ENCODE peak calls at places on chromosomes 2 and 18, in eight cellular contexts. One of them, this sample, is unnamed.

GRCh38 chr2:127506502-127506901 is 19.8 kb downstream of the IWS1 start:
- DNase-seq in astrocyte: no peak
- DNase-seq in cardiac muscle cell: no peak
- DNase-seq in fibroblast of lung: no peak
- DNase-seq in transverse colon: no peak
- DNase-seq in tibial artery: no peak
- DNase-seq in GM23248: peak; percentile 49
- DNase-seq in thyroid gland: no peak
- DNase-seq in this sample: no peak

GRCh38 chr2:241063093-241063551 is 39.0 kb downstream of the MTERF4 start:
- DNase-seq in astrocyte: no peak
- DNase-seq in cardiac muscle cell: no peak
- DNase-seq in fibroblast of lung: no peak
- DNase-seq in transverse colon: no peak
- DNase-seq in tibial artery: no peak
- DNase-seq in GM23248: no peak
- DNase-seq in thyroid gland: peak; percentile 75
- DNase-seq in this sample: no peak

GRCh38 chr2:144467479-144468210 is 52.3 kb downstream of the ZEB2 start:
- DNase-seq in astrocyte: no peak
- DNase-seq in cardiac muscle cell: no peak
- DNase-seq in fibroblast of lung: no peak
- DNase-seq in transverse colon: no peak
- DNase-seq in tibial artery: no peak
- DNase-seq in GM23248: no peak
- DNase-seq in thyroid gland: no peak
- DNase-seq in this sample: no peak

GRCh38 chr2:187989925-187990623 is 301.6 kb upstream of the GULP1 start:
- DNase-seq in astrocyte: no peak
- DNase-seq in cardiac muscle cell: no peak
- DNase-seq in fibroblast of lung: no peak
- DNase-seq in transverse colon: no peak
- DNase-seq in tibial artery: no peak
- DNase-seq in GM23248: no peak
- DNase-seq in thyroid gland: no peak
- DNase-seq in this sample: no peak

GRCh38 chr2:170582313-170582712 is 132.8 kb upstream of the SP5 start:
- DNase-seq in astrocyte: no peak
- DNase-seq in cardiac muscle cell: no peak
- DNase-seq in fibroblast of lung: no peak
- DNase-seq in transverse colon: no peak
- DNase-seq in tibial artery: no peak
- DNase-seq in GM23248: no peak
- DNase-seq in thyroid gland: no peak
- DNase-seq in this sample: no peak

GRCh38 chr2:69665152-69665551 is 21.6 kb upstream of the AAK1 start:
- DNase-seq in astrocyte: no peak
- DNase-seq in cardiac muscle cell: no peak
- DNase-seq in fibroblast of lung: no peak
- DNase-seq in transverse colon: no peak
- DNase-seq in tibial artery: no peak
- DNase-seq in GM23248: no peak
- DNase-seq in thyroid gland: no peak
- DNase-seq in this sample: no peak

GRCh38 chr2:15624903-15625302 is 33.2 kb downstream of the DDX1 start:
- DNase-seq in astrocyte: no peak
- DNase-seq in cardiac muscle cell: no peak
- DNase-seq in fibroblast of lung: no peak
- DNase-seq in transverse colon: no peak
- DNase-seq in tibial artery: no peak
- DNase-seq in GM23248: no peak
- DNase-seq in thyroid gland: no peak
- DNase-seq in this sample: no peak

GRCh38 chr2:2147024-2147900 is 183.8 kb downstream of the MYT1L start:
- DNase-seq in astrocyte: no peak
- DNase-seq in cardiac muscle cell: no peak
- DNase-seq in fibroblast of lung: no peak
- DNase-seq in transverse colon: no peak
- DNase-seq in tibial artery: no peak
- DNase-seq in GM23248: no peak
- DNase-seq in thyroid gland: no peak
- DNase-seq in this sample: no peak

GRCh38 chr2:236627193-236627592 is 57.6 kb downstream of the ACKR3 start:
- DNase-seq in astrocyte: no peak
- DNase-seq in cardiac muscle cell: no peak
- DNase-seq in fibroblast of lung: no peak
- DNase-seq in transverse colon: no peak
- DNase-seq in tibial artery: peak; percentile 57
- DNase-seq in GM23248: no peak
- DNase-seq in thyroid gland: no peak
- DNase-seq in this sample: no peak

GRCh38 chr18:13256444-13257305 is 38.1 kb downstream of the LDLRAD4 start:
- DNase-seq in astrocyte: no peak
- DNase-seq in cardiac muscle cell: no peak
- DNase-seq in fibroblast of lung: no peak
- DNase-seq in transverse colon: no peak
- DNase-seq in tibial artery: no peak
- DNase-seq in GM23248: no peak
- DNase-seq in thyroid gland: no peak
- DNase-seq in this sample: no peak

GRCh38 chr2:166184789-166185188 is 57.0 kb upstream of the SCN1A start:
- DNase-seq in astrocyte: no peak
- DNase-seq in cardiac muscle cell: no peak
- DNase-seq in fibroblast of lung: no peak
- DNase-seq in transverse colon: no peak
- DNase-seq in tibial artery: no peak
- DNase-seq in GM23248: peak; percentile 43
- DNase-seq in thyroid gland: no peak
- DNase-seq in this sample: no peak

GRCh38 chr2:58140508-58141072 is 94.0 kb downstream of the VRK2 start:
- DNase-seq in astrocyte: peak; percentile 54
- DNase-seq in cardiac muscle cell: no peak
- DNase-seq in fibroblast of lung: peak; percentile 56
- DNase-seq in transverse colon: no peak
- DNase-seq in tibial artery: no peak
- DNase-seq in GM23248: peak; percentile 75
- DNase-seq in thyroid gland: no peak
- DNase-seq in this sample: no peak

GRCh38 chr2:184890311-184890710 is 292.0 kb downstream of the ZNF804A start:
- DNase-seq in astrocyte: no peak
- DNase-seq in cardiac muscle cell: no peak
- DNase-seq in fibroblast of lung: peak; percentile 38
- DNase-seq in transverse colon: no peak
- DNase-seq in tibial artery: no peak
- DNase-seq in GM23248: no peak
- DNase-seq in thyroid gland: no peak
- DNase-seq in this sample: no peak

GRCh38 chr18:31679806-31680793 is 4.3 kb downstream of the B4GALT6 start:
- DNase-seq in astrocyte: no peak
- DNase-seq in cardiac muscle cell: peak; percentile 34
- DNase-seq in fibroblast of lung: no peak
- DNase-seq in transverse colon: no peak
- DNase-seq in tibial artery: no peak
- DNase-seq in GM23248: no peak
- DNase-seq in thyroid gland: no peak
- DNase-seq in this sample: no peak

GRCh38 chr2:231554327-231554726 is 24.1 kb upstream of the NMUR1 start:
- DNase-seq in astrocyte: no peak
- DNase-seq in cardiac muscle cell: no peak
- DNase-seq in fibroblast of lung: no peak
- DNase-seq in transverse colon: no peak
- DNase-seq in tibial artery: no peak
- DNase-seq in GM23248: no peak
- DNase-seq in thyroid gland: no peak
- DNase-seq in this sample: no peak

GRCh38 chr2:16641509-16641908 is 24.1 kb downstream of the CYRIA start:
- DNase-seq in astrocyte: no peak
- DNase-seq in cardiac muscle cell: no peak
- DNase-seq in fibroblast of lung: no peak
- DNase-seq in transverse colon: no peak
- DNase-seq in tibial artery: no peak
- DNase-seq in GM23248: no peak
- DNase-seq in thyroid gland: no peak
- DNase-seq in this sample: no peak

GRCh38 chr2:16640024-16640423 is 25.6 kb downstream of the CYRIA start:
- DNase-seq in astrocyte: no peak
- DNase-seq in cardiac muscle cell: peak; percentile 15
- DNase-seq in fibroblast of lung: no peak
- DNase-seq in transverse colon: no peak
- DNase-seq in tibial artery: no peak
- DNase-seq in GM23248: no peak
- DNase-seq in thyroid gland: no peak
- DNase-seq in this sample: no peak

GRCh38 chr2:16640867-16641266 is 24.8 kb downstream of the CYRIA start:
- DNase-seq in astrocyte: no peak
- DNase-seq in cardiac muscle cell: peak; percentile 52
- DNase-seq in fibroblast of lung: no peak
- DNase-seq in transverse colon: no peak
- DNase-seq in tibial artery: no peak
- DNase-seq in GM23248: peak; percentile 29
- DNase-seq in thyroid gland: no peak
- DNase-seq in this sample: no peak

GRCh38 chr2:16638941-16639340 is 26.7 kb downstream of the CYRIA start:
- DNase-seq in astrocyte: no peak
- DNase-seq in cardiac muscle cell: no peak
- DNase-seq in fibroblast of lung: no peak
- DNase-seq in transverse colon: no peak
- DNase-seq in tibial artery: no peak
- DNase-seq in GM23248: no peak
- DNase-seq in thyroid gland: no peak
- DNase-seq in this sample: no peak

GRCh38 chr2:16639431-16639830 is 26.2 kb downstream of the CYRIA start:
- DNase-seq in astrocyte: no peak
- DNase-seq in cardiac muscle cell: no peak
- DNase-seq in fibroblast of lung: no peak
- DNase-seq in transverse colon: no peak
- DNase-seq in tibial artery: no peak
- DNase-seq in GM23248: no peak
- DNase-seq in thyroid gland: no peak
- DNase-seq in this sample: no peak
- H3K4me1 ChIP-seq in astrocyte: peaks cover 24% of the 10 kb centered on the region
- H3K4me1 ChIP-seq in cardiac muscle cell: peaks cover 11% of the 10 kb centered on the region
- H3K4me1 ChIP-seq in fibroblast of lung: peaks cover 6% of the 10 kb centered on the region
- H3K4me1 ChIP-seq in transverse colon: peaks cover 16% of the 10 kb centered on the region
- H3K4me1 ChIP-seq in tibial artery: no peaks in the 10 kb centered on the region
- H3K4me1 ChIP-seq in GM23248: no peaks in the 10 kb centered on the region
- H3K4me1 ChIP-seq in thyroid gland: peaks cover 58% of the 10 kb centered on the region
- H3K4me1 ChIP-seq in this sample: no peaks in the 10 kb centered on the region

GRCh38 chr2:134979203-134979602 is 60.6 kb downstream of the CCNT2 start:
- DNase-seq in astrocyte: no peak
- DNase-seq in cardiac muscle cell: no peak
- DNase-seq in fibroblast of lung: no peak
- DNase-seq in transverse colon: no peak
- DNase-seq in tibial artery: no peak
- DNase-seq in GM23248: no peak
- DNase-seq in thyroid gland: no peak
- DNase-seq in this sample: no peak

GRCh38 chr2:134976074-134976702 is 57.6 kb downstream of the CCNT2 start:
- DNase-seq in astrocyte: no peak
- DNase-seq in cardiac muscle cell: peak; percentile 9
- DNase-seq in fibroblast of lung: no peak
- DNase-seq in transverse colon: no peak
- DNase-seq in tibial artery: no peak
- DNase-seq in GM23248: no peak
- DNase-seq in thyroid gland: no peak
- DNase-seq in this sample: no peak

GRCh38 chr2:134975281-134976009 is 56.8 kb downstream of the CCNT2 start:
- DNase-seq in astrocyte: no peak
- DNase-seq in cardiac muscle cell: no peak
- DNase-seq in fibroblast of lung: no peak
- DNase-seq in transverse colon: peak; percentile 61
- DNase-seq in tibial artery: no peak
- DNase-seq in GM23248: no peak
- DNase-seq in thyroid gland: no peak
- DNase-seq in this sample: no peak

GRCh38 chr2:134973241-134974146 is 54.9 kb downstream of the CCNT2 start:
- DNase-seq in astrocyte: no peak
- DNase-seq in cardiac muscle cell: no peak
- DNase-seq in fibroblast of lung: no peak
- DNase-seq in transverse colon: no peak
- DNase-seq in tibial artery: no peak
- DNase-seq in GM23248: no peak
- DNase-seq in thyroid gland: no peak
- DNase-seq in this sample: no peak
- H3K9me3 ChIP-seq in astrocyte: no peaks in the 10 kb centered on the region
- H3K9me3 ChIP-seq in cardiac muscle cell: no peaks in the 10 kb centered on the region
- H3K9me3 ChIP-seq in fibroblast of lung: no peaks in the 10 kb centered on the region
- H3K9me3 ChIP-seq in transverse colon: peaks cover 15% of the 10 kb centered on the region
- H3K9me3 ChIP-seq in tibial artery: peaks cover 10% of the 10 kb centered on the region
- H3K9me3 ChIP-seq in GM23248: no peaks in the 10 kb centered on the region
- H3K9me3 ChIP-seq in thyroid gland: no peaks in the 10 kb centered on the region
- H3K9me3 ChIP-seq in this sample: no peaks in the 10 kb centered on the region

GRCh38 chr18:42689310-42689709 is 426.2 kb downstream of the RIT2 start:
- DNase-seq in astrocyte: no peak
- DNase-seq in cardiac muscle cell: no peak
- DNase-seq in fibroblast of lung: no peak
- DNase-seq in transverse colon: no peak
- DNase-seq in tibial artery: no peak
- DNase-seq in GM23248: no peak
- DNase-seq in thyroid gland: no peak
- DNase-seq in this sample: no peak
- H3K4me1 ChIP-seq in astrocyte: no peaks in the 10 kb centered on the region
- H3K4me1 ChIP-seq in cardiac muscle cell: no peaks in the 10 kb centered on the region
- H3K4me1 ChIP-seq in fibroblast of lung: no peaks in the 10 kb centered on the region
- H3K4me1 ChIP-seq in transverse colon: no peaks in the 10 kb centered on the region
- H3K4me1 ChIP-seq in tibial artery: no peaks in the 10 kb centered on the region
- H3K4me1 ChIP-seq in GM23248: no peaks in the 10 kb centered on the region
- H3K4me1 ChIP-seq in thyroid gland: no peaks in the 10 kb centered on the region
- H3K4me1 ChIP-seq in this sample: no peaks in the 10 kb centered on the region

DNA sequence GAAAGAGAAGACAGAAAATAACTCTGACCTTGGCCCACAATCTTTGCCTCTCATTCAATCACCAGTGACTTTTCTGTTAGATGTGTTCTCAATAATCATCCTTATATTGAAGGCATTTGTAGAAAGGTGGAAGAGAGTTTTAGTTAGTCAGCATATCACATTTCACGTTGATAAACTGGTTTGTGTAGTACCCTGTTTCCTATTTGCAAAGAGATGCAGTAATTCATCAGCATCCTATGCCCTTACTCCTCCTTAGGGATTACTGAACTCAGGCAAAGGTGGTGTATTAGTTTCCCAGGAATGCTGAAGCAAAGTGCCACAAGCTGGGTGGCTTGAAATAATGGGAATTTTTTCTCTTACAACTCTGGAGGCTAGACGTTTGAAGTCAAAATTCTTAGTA is 145.0 kb downstream of the SPP2 start:
- DNase-seq in astrocyte: no peak
- DNase-seq in cardiac muscle cell: no peak
- DNase-seq in fibroblast of lung: no peak
- DNase-seq in transverse colon: no peak
- DNase-seq in tibial artery: no peak
- DNase-seq in GM23248: no peak
- DNase-seq in thyroid gland: no peak
- DNase-seq in this sample: no peak
- H3K9me3 ChIP-seq in astrocyte: no peaks in the 10 kb centered on the region
- H3K9me3 ChIP-seq in cardiac muscle cell: no peaks in the 10 kb centered on the region
- H3K9me3 ChIP-seq in fibroblast of lung: no peaks in the 10 kb centered on the region
- H3K9me3 ChIP-seq in transverse colon: no peaks in the 10 kb centered on the region
- H3K9me3 ChIP-seq in tibial artery: no peaks in the 10 kb centered on the region
- H3K9me3 ChIP-seq in GM23248: no peaks in the 10 kb centered on the region
- H3K9me3 ChIP-seq in thyroid gland: no peaks in the 10 kb centered on the region
- H3K9me3 ChIP-seq in this sample: no peaks in the 10 kb centered on the region